ENCODE peak calls at places on chromosomes 13 and 19, in six cellular contexts. Y is uterus, Q is cerebellar nuclear complex, G is HT-29, H is pancreas, F is HFF-Myc. E is an unnamed sample.

GRCh38 chr19:40780582-40780981 is 2.5 kb downstream of the RAB4B start:
- DNase-seq in Q (no peak), Y (no peak), H (no peak), G (no peak), F (no peak), E (no peak)

GRCh38 chr19:10219678-10220077 is 11.5 kb downstream of the S1PR2 start:
- DNase-seq in F (no peak), Q (no peak), Y (no peak), G (peak), H (no peak), E (peak)

GRCh38 chr19:34067861-34068271 is 104.4 kb upstream of the LSM14A start:
- DNase-seq in Q (no peak), H (no peak), F (no peak), G (no peak), Y (no peak), E (no peak)

GRCh38 chr19:21109116-21109515 is 27.1 kb downstream of the ZNF714 start:
- DNase-seq in G (no peak), Q (no peak), Y (no peak), F (no peak), H (no peak), E (no peak)

GRCh38 chr19:409006-409514 is at the start of gene C2CD4C:
- DNase-seq in H (peak), G (no peak), Q (no peak), Y (no peak), F (no peak), E (no peak)

GRCh38 chr13:46949211-46949610 is 52.4 kb upstream of the HTR2A start:
- DNase-seq in Y (no peak), F (no peak), G (no peak), H (no peak), Q (no peak), E (no peak)

GRCh38 chr19:11381535-11382369 is 2.4 kb downstream of the EPOR start:
- DNase-seq in G (peak), Q (no peak), H (peak), Y (peak), F (peak), E (peak)

GRCh38 chr19:15129856-15130580 is 22.8 kb downstream of the SYDE1 start:
- DNase-seq in Y (no peak), H (no peak), Q (no peak), F (no peak), G (peak), E (peak)

GRCh38 chr19:961866-962620 is 22.1 kb upstream of the WDR18 start:
- DNase-seq in Y (no peak), G (peak), H (no peak), Q (no peak), F (no peak), E (peak)

GRCh38 chr19:58002384-58003152 is at the start of gene ZNF606:
- DNase-seq in F (peak), G (no peak), Y (peak), H (peak), Q (peak), E (peak)

GRCh38 chr19:867301-867793 is 7.9 kb downstream of the CFD start:
- DNase-seq in G (no peak), H (no peak), F (no peak), Q (no peak), Y (no peak), E (no peak)

GRCh38 chr13:74047925-74048324 is 86.3 kb downstream of the KLF12 start:
- DNase-seq in H (no peak), G (peak), Y (no peak), F (no peak), Q (no peak), E (peak)

GRCh38 chr13:33321686-33322473 is 36.3 kb upstream of the STARD13 start:
- DNase-seq in F (no peak), H (no peak), Q (no peak), Y (no peak), G (no peak), E (no peak)

GRCh38 chr13:111661776-111662175 is 341.3 kb downstream of the TEX29 start:
- DNase-seq in Q (no peak), Y (no peak), G (no peak), F (no peak), H (no peak), E (no peak)

GRCh38 chr13:43316997-43317396 is 293.6 kb downstream of the DNAJC15 start:
- DNase-seq in Y (no peak), G (no peak), F (no peak), Q (no peak), H (no peak), E (no peak)

GRCh38 chr13:114140909-114141255 is 8.5 kb upstream of the RASA3 start:
- DNase-seq in F (no peak), Y (no peak), H (no peak), G (no peak), Q (no peak), E (no peak)

GRCh38 chr13:91242652-91243051 is 104.8 kb upstream of the MIR17HG start:
- DNase-seq in F (no peak), Q (no peak), G (no peak), Y (no peak), H (no peak), E (no peak)

GRCh38 chr19:46109876-46110275 is 14.6 kb downstream of the IGFL3 start:
- DNase-seq in G (no peak), Y (no peak), F (no peak), H (no peak), Q (no peak), E (no peak)

GRCh38 chr19:17553256-17553655 is 2.2 kb upstream of the COLGALT1 start:
- DNase-seq in Y (peak), Q (no peak), H (no peak), F (peak), G (no peak), E (no peak)

GRCh38 chr19:50844296-50844935 is 10.3 kb upstream of the KLK3 start:
- DNase-seq in Y (no peak), F (no peak), G (no peak), Q (no peak), H (no peak), E (no peak)

GRCh38 chr19:18425515-18426415 is 6.6 kb downstream of the SSBP4 start:
- DNase-seq in Y (peak), G (no peak), Q (no peak), H (peak), F (no peak), E (no peak)

GRCh38 chr19:15461694-15462093 is 2.6 kb downstream of the RASAL3 start:
- DNase-seq in G (no peak), Q (no peak), H (no peak), F (no peak), Y (no peak), E (no peak)

GRCh38 chr13:111864566-111864965 is 202.4 kb upstream of the SOX1 start:
- DNase-seq in H (no peak), Q (no peak), G (no peak), Y (no peak), F (no peak), E (no peak)

GRCh38 chr13:75305057-75305456 is 176.9 kb downstream of the TBC1D4 start:
- DNase-seq in F (no peak), Q (no peak), H (no peak), G (no peak), Y (no peak), E (no peak)

GRCh38 chr13:99075268-99076191 is 97.7 kb upstream of the DOCK9 start:
- DNase-seq in H (no peak), Q (no peak), G (no peak), Y (no peak), F (no peak), E (peak)

GRCh38 chr19:39128511-39129079 is 3.0 kb downstream of the PAK4 start:
- DNase-seq in G (no peak), Q (no peak), H (no peak), F (no peak), Y (no peak), E (peak)

GRCh38 chr19:14369399-14370168 is 11.7 kb upstream of the ADGRE5 start:
- DNase-seq in F (no peak), G (no peak), Y (peak), H (no peak), Q (no peak), E (no peak)

GRCh38 chr19:35856546-35857149 is at the start of gene KIRREL2:
- DNase-seq in Y (no peak), Q (no peak), F (no peak), G (no peak), H (peak), E (no peak)

GRCh38 chr13:33676700-33677048 is 141.3 kb upstream of the RFC3 start:
- DNase-seq in Y (peak), H (peak), G (peak), Q (no peak), F (no peak), E (peak)

GRCh38 chr13:29707876-29708543 is 112.5 kb upstream of the SLC7A1 start:
- DNase-seq in Q (no peak), Y (no peak), F (peak), G (peak), H (peak), E (peak)

GRCh38 chr19:41415154-41415571 is 12.0 kb downstream of the B3GNT8 start:
- DNase-seq in Y (no peak), G (no peak), F (no peak), H (peak), Q (no peak), E (no peak)

GRCh38 chr19:1901940-1902404 is 3.2 kb upstream of the ADAT3 start:
- DNase-seq in G (no peak), Y (no peak), H (no peak), Q (no peak), F (no peak), E (no peak)

GRCh38 chr19:54047626-54048025 is 16.1 kb downstream of the VSTM1 start:
- DNase-seq in G (no peak), H (no peak), F (no peak), Y (no peak), Q (no peak), E (no peak)

GRCh38 chr13:36219883-36220282 is 5.5 kb upstream of the SOHLH2 start:
- DNase-seq in H (no peak), Q (no peak), G (no peak), Y (no peak), F (no peak), E (no peak)

GRCh38 chr13:113851480-113851803 is 12.4 kb downstream of the GAS6 start:
- DNase-seq in Q (no peak), H (no peak), G (no peak), Y (no peak), F (no peak), E (no peak)

GRCh38 chr13:112456138-112457056 is 80.2 kb downstream of the SPACA7 start:
- DNase-seq in G (no peak), F (no peak), Q (no peak), H (no peak), Y (no peak), E (no peak)

GRCh38 chr13:76643596-76643995 is 242.6 kb downstream of the KCTD12 start:
- DNase-seq in G (no peak), F (no peak), Q (no peak), H (no peak), Y (no peak), E (no peak)

E was measured in small intestine.